ENCODE peak calls at places on chromosomes 1 and 21, in seven cellular contexts. V, Z, P, B, H, R and O are unnamed samples.

GRCh38 chr1:241715956-241716355 is 63.9 kb downstream of the WDR64 start:
- DNase-seq in B (no peak), H (no peak), P (no peak), V (no peak), R (no peak), Z (no peak), O (no peak)

GRCh38 chr21:35528109-35529042 is 479.3 kb upstream of the RUNX1 start:
- DNase-seq in B (peak), Z (peak), P (no peak), R (no peak), V (no peak), H (peak), O (peak)

GRCh38 chr1:109369167-109369746 is 28.5 kb downstream of the SORT1 start:
- DNase-seq in V (no peak), R (no peak), B (no peak), H (no peak), Z (no peak), P (no peak), O (peak)

GRCh38 chr1:206049919-206050600 is 2.9 kb upstream of the RHEX start:
- DNase-seq in B (no peak), V (no peak), P (no peak), R (no peak), Z (no peak), H (no peak), O (no peak)

GRCh38 chr1:199272107-199272506 is 633.3 kb downstream of the PTPRC start:
- DNase-seq in H (no peak), P (peak), V (no peak), Z (no peak), R (no peak), B (no peak), O (no peak)

GRCh38 chr1:34268311-34269042 is 91.8 kb downstream of the C1orf94 start:
- DNase-seq in Z (no peak), H (no peak), P (no peak), R (no peak), B (no peak), V (no peak), O (no peak)

GRCh38 chr1:92619466-92620189 is 132.9 kb upstream of the GFI1 start:
- DNase-seq in Z (no peak), H (no peak), B (no peak), P (no peak), R (no peak), V (no peak), O (no peak)

GRCh38 chr1:99004270-99005141 is at the start of gene PLPPR5:
- DNase-seq in V (no peak), H (peak), Z (peak), P (no peak), R (peak), B (no peak), O (no peak)

GRCh38 chr1:248585266-248585665 is 10.7 kb upstream of the OR2T34 start:
- DNase-seq in V (no peak), H (no peak), Z (no peak), P (no peak), R (no peak), B (no peak), O (no peak)

GRCh38 chr1:240004086-240004749 is 87.5 kb upstream of the FMN2 start:
- DNase-seq in V (no peak), B (no peak), H (no peak), P (no peak), Z (peak), R (no peak), O (no peak)

GRCh38 chr1:208101661-208102431 is 142.3 kb downstream of the PLXNA2 start:
- DNase-seq in Z (peak), B (peak), P (no peak), V (peak), H (peak), R (no peak), O (no peak)

GRCh38 chr1:183721041-183721440 is 67.9 kb upstream of the APOBEC4 start:
- DNase-seq in B (no peak), Z (no peak), H (no peak), R (no peak), P (no peak), V (no peak), O (no peak)
- TF ChIP-seq CTCF in B (no peak), Z (no peak), H (no peak), R (no peak), P (no peak), V (no peak), O (no peak)

GRCh38 chr1:8862528-8862927 is 16.0 kb downstream of the ENO1 start:
- DNase-seq in V (no peak), P (no peak), Z (no peak), B (no peak), H (no peak), R (peak), O (no peak)
- TF ChIP-seq CTCF in V (peak), P (peak), Z (peak), B (no peak), H (no peak), R (peak), O (peak)

GRCh38 chr21:42337830-42338729 is 12.7 kb downstream of the TFF2 start:
- DNase-seq in B (peak), P (no peak), H (peak), Z (peak), R (peak), V (peak), O (peak)
- TF ChIP-seq CTCF in B (no peak), P (peak), H (peak), Z (peak), R (peak), V (peak), O (peak)

GRCh38 chr1:21242846-21243245 is 47.4 kb downstream of the ECE1 start:
- DNase-seq in P (no peak), H (no peak), B (no peak), V (no peak), Z (no peak), R (no peak), O (no peak)

GRCh38 chr1:21245688-21246229 is 44.5 kb downstream of the ECE1 start:
- DNase-seq in R (no peak), B (no peak), V (no peak), P (no peak), H (no peak), Z (no peak), O (no peak)

GRCh38 chr1:21244154-21244553 is 46.1 kb downstream of the ECE1 start:
- DNase-seq in Z (no peak), H (no peak), R (no peak), V (no peak), P (no peak), B (no peak), O (no peak)

GRCh38 chr1:21246905-21247642 is 43.2 kb downstream of the ECE1 start:
- DNase-seq in Z (no peak), P (no peak), H (no peak), B (no peak), V (no peak), R (no peak), O (no peak)

GRCh38 chr1:21244986-21245687 is 45.1 kb downstream of the ECE1 start:
- DNase-seq in P (no peak), B (no peak), R (no peak), H (no peak), V (no peak), Z (no peak), O (no peak)
- TF ChIP-seq CTCF in P (peak), B (no peak), R (peak), H (no peak), V (no peak), Z (peak), O (peak)

DNA sequence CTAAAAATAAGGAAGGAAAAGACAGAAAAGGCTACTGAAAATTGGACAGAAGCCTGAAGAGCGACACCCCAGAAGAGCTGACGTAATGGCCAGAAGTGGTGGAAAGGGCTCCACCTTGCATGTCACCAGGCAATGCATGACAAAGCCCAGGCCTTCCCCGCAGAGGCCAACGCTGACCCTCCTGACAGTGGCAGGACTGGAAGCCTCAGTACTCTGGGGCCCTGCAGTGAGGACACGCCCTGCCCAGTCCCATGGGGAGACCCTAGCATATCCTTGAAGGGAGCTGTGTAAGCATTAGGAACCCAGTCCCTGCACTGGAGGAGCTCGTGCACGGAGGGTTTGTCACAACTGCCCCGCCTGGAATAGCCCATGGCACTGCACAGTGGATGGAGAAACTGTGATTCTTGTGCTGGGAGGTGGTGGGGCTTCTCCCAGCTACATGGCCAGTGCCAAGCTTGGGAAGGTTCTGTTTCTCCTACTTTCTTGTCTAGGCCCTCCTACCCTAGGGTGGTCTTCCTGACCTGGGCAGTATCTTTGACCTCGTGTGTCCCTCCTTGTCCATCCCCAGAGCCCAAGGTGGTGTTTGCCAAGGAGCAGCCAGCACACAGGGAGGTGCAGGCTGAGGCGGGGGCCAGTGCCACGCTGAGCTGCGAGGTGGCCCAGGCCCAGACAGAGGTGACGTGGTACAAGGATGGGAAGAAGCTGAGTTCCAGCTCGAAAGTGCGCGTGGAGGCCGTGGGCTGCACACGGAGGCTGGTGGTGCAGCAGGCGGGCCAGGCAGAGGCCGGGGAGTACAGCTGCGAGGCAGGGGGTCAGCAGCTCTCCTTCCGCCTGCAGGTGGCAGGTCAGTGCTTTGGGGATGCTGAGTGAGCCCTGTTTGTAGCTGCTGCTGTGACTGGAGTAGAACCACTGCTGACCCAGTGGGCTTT is 60.4 kb downstream of the OBSCN start:
- DNase-seq in R (no peak), H (no peak), V (no peak), B (no peak), Z (peak), P (no peak), O (no peak)
- TF ChIP-seq CTCF in R (no peak), H (no peak), V (no peak), B (no peak), Z (no peak), P (no peak), O (no peak)

GRCh38 chr21:25733859-25734653 is 648 bp downstream of the ATP5PF start:
- DNase-seq in V (no peak), R (no peak), B (no peak), P (peak), H (no peak), Z (no peak), O (no peak)

GRCh38 chr21:25734654-25735220 is at the start of the genes ATP5PF and GABPA:
- DNase-seq in H (peak), R (peak), B (peak), Z (peak), V (peak), P (peak), O (peak)

GRCh38 chr21:25732091-25732760 is 2.5 kb downstream of the ATP5PF start:
- DNase-seq in H (no peak), B (no peak), Z (no peak), P (no peak), V (no peak), R (no peak), O (no peak)

GRCh38 chr21:25735895-25736597 is 1.3 kb downstream of the GABPA start:
- DNase-seq in B (no peak), H (no peak), P (no peak), Z (no peak), R (no peak), V (no peak), O (no peak)

GRCh38 chr21:25735221-25735894 is 586 bp downstream of the GABPA start:
- DNase-seq in H (peak), Z (peak), V (peak), P (peak), R (peak), B (peak), O (peak)
- TF ChIP-seq CTCF in H (no peak), Z (no peak), V (no peak), P (peak), R (no peak), B (peak), O (no peak)